ENCODE peak calls at places on chromosome 21, in eight cellular contexts. One of them, this sample, is unnamed.

GRCh38 chr21:46068516-46069079 is 29.3 kb upstream of the COL6A2 start:
- DNase-seq in Right ventricle myocardium inferior: no peak
- DNase-seq in T-helper 9 cell: no peak
- DNase-seq in kidney glomerular epithelial cell: no peak
- DNase-seq in stimulated activated CD4-positive, alpha-beta T cell treated with anti-CD3 and anti-CD28 coated beads, TNF-alpha, amount 100 ng/mL, for 24 hours: no peak
- DNase-seq in NCI-H69: no peak
- DNase-seq in aorta: peak; percentile 26
- DNase-seq in HT1080: no peak
- DNase-seq in this sample: no peak

GRCh38 chr21:30166705-30167104 is at the start of gene CLDN17:
- DNase-seq in Right ventricle myocardium inferior: no peak
- DNase-seq in T-helper 9 cell: no peak
- DNase-seq in kidney glomerular epithelial cell: no peak
- DNase-seq in stimulated activated CD4-positive, alpha-beta T cell treated with anti-CD3 and anti-CD28 coated beads, TNF-alpha, amount 100 ng/mL, for 24 hours: no peak
- DNase-seq in NCI-H69: no peak
- DNase-seq in aorta: no peak
- DNase-seq in HT1080: no peak
- DNase-seq in this sample: no peak

GRCh38 chr21:36829116-36829515 is 130.2 kb downstream of the SIM2 start:
- DNase-seq in Right ventricle myocardium inferior: no peak
- DNase-seq in T-helper 9 cell: no peak
- DNase-seq in kidney glomerular epithelial cell: no peak
- DNase-seq in stimulated activated CD4-positive, alpha-beta T cell treated with anti-CD3 and anti-CD28 coated beads, TNF-alpha, amount 100 ng/mL, for 24 hours: no peak
- DNase-seq in NCI-H69: no peak
- DNase-seq in aorta: no peak
- DNase-seq in HT1080: no peak
- DNase-seq in this sample: no peak

GRCh38 chr21:15138475-15138874 is 73.7 kb upstream of the NRIP1 start:
- DNase-seq in Right ventricle myocardium inferior: no peak
- DNase-seq in T-helper 9 cell: no peak
- DNase-seq in kidney glomerular epithelial cell: no peak
- DNase-seq in stimulated activated CD4-positive, alpha-beta T cell treated with anti-CD3 and anti-CD28 coated beads, TNF-alpha, amount 100 ng/mL, for 24 hours: no peak
- DNase-seq in NCI-H69: peak; percentile 91
- DNase-seq in aorta: no peak
- DNase-seq in HT1080: no peak
- DNase-seq in this sample: no peak

GRCh38 chr21:42839271-42840231 is 39.8 kb downstream of the WDR4 start:
- DNase-seq in Right ventricle myocardium inferior: peak; percentile 45
- DNase-seq in T-helper 9 cell: no peak
- DNase-seq in kidney glomerular epithelial cell: no peak
- DNase-seq in stimulated activated CD4-positive, alpha-beta T cell treated with anti-CD3 and anti-CD28 coated beads, TNF-alpha, amount 100 ng/mL, for 24 hours: no peak
- DNase-seq in NCI-H69: no peak
- DNase-seq in aorta: peak; percentile 66
- DNase-seq in HT1080: no peak
- DNase-seq in this sample: no peak

GRCh38 chr21:29080454-29080930 is 7.0 kb upstream of the CCT8 start:
- DNase-seq in Right ventricle myocardium inferior: no peak
- DNase-seq in T-helper 9 cell: no peak
- DNase-seq in kidney glomerular epithelial cell: peak; percentile 63
- DNase-seq in stimulated activated CD4-positive, alpha-beta T cell treated with anti-CD3 and anti-CD28 coated beads, TNF-alpha, amount 100 ng/mL, for 24 hours: no peak
- DNase-seq in NCI-H69: no peak
- DNase-seq in aorta: no peak
- DNase-seq in HT1080: no peak
- DNase-seq in this sample: no peak

GRCh38 chr21:41280115-41280919 is 36.3 kb upstream of the FAM3B start:
- DNase-seq in Right ventricle myocardium inferior: peak; percentile 58
- DNase-seq in T-helper 9 cell: no peak
- DNase-seq in kidney glomerular epithelial cell: no peak
- DNase-seq in stimulated activated CD4-positive, alpha-beta T cell treated with anti-CD3 and anti-CD28 coated beads, TNF-alpha, amount 100 ng/mL, for 24 hours: no peak
- DNase-seq in NCI-H69: no peak
- DNase-seq in aorta: no peak
- DNase-seq in HT1080: no peak
- DNase-seq in this sample: no peak

GRCh38 chr21:32771134-32771523 is 426 bp downstream of the PAXBP1 start:
- DNase-seq in Right ventricle myocardium inferior: peak; percentile 85
- DNase-seq in T-helper 9 cell: peak; percentile 40
- DNase-seq in kidney glomerular epithelial cell: no peak
- DNase-seq in stimulated activated CD4-positive, alpha-beta T cell treated with anti-CD3 and anti-CD28 coated beads, TNF-alpha, amount 100 ng/mL, for 24 hours: peak; percentile 18
- DNase-seq in NCI-H69: peak; percentile 78
- DNase-seq in aorta: peak; percentile 84
- DNase-seq in HT1080: no peak
- DNase-seq in this sample: peak; percentile 80

GRCh38 chr21:41715649-41716321 is 51.1 kb downstream of the RIPK4 start:
- DNase-seq in Right ventricle myocardium inferior: no peak
- DNase-seq in T-helper 9 cell: no peak
- DNase-seq in kidney glomerular epithelial cell: no peak
- DNase-seq in stimulated activated CD4-positive, alpha-beta T cell treated with anti-CD3 and anti-CD28 coated beads, TNF-alpha, amount 100 ng/mL, for 24 hours: no peak
- DNase-seq in NCI-H69: peak; percentile 31
- DNase-seq in aorta: peak; percentile 41
- DNase-seq in HT1080: peak; percentile 6
- DNase-seq in this sample: no peak

GRCh38 chr21:40829791-40830190 is 17.2 kb downstream of the DSCAM start:
- DNase-seq in Right ventricle myocardium inferior: no peak
- DNase-seq in T-helper 9 cell: no peak
- DNase-seq in kidney glomerular epithelial cell: no peak
- DNase-seq in stimulated activated CD4-positive, alpha-beta T cell treated with anti-CD3 and anti-CD28 coated beads, TNF-alpha, amount 100 ng/mL, for 24 hours: no peak
- DNase-seq in NCI-H69: no peak
- DNase-seq in aorta: no peak
- DNase-seq in HT1080: no peak
- DNase-seq in this sample: no peak

GRCh38 chr21:34670962-34671348 is 2.2 kb downstream of the CLIC6 start:
- DNase-seq in Right ventricle myocardium inferior: no peak
- DNase-seq in T-helper 9 cell: no peak
- DNase-seq in kidney glomerular epithelial cell: no peak
- DNase-seq in stimulated activated CD4-positive, alpha-beta T cell treated with anti-CD3 and anti-CD28 coated beads, TNF-alpha, amount 100 ng/mL, for 24 hours: no peak
- DNase-seq in NCI-H69: peak; percentile 83
- DNase-seq in aorta: no peak
- DNase-seq in HT1080: no peak
- DNase-seq in this sample: no peak